ENCODE peak calls at places on chromosomes 5 and 9, in eight cellular contexts. B is colonic mucosa; S is cardiac muscle cell; A is upper lobe of right lung; T is trophoblast cell; N is CD4-positive, CD25-positive, alpha-beta regulatory T cell; E is ovary; R is lower lobe of right lung. K is an unnamed sample. For H3K4me1 and H3K36me3, the result is how much of the 10 kb centered on the place peaks cover.

GRCh38 chr5:140546851-140547507 is 483 bp upstream of the EIF4EBP3 start:
- DNase-seq in S (no peak), R (no peak), A (no peak), T (peak), B (peak), E (no peak), N (no peak), K (peak)

GRCh38 chr5:126369995-126370731 is 53.0 kb upstream of the GRAMD2B start:
- DNase-seq in R (no peak), S (no peak), B (no peak), T (peak), N (no peak), E (no peak), A (no peak), K (peak)

GRCh38 chr5:144308211-144308610 is 137.5 kb downstream of the KCTD16 start:
- DNase-seq in S (no peak), R (no peak), A (no peak), B (no peak), E (no peak), T (no peak), N (no peak), K (peak)

GRCh38 chr5:78983601-78984000 is 1.5 kb downstream of the ARSB start:
- DNase-seq in R (no peak), T (no peak), A (no peak), B (no peak), S (no peak), E (no peak), N (no peak), K (no peak)

GRCh38 chr9:105510024-105510423 is 47.9 kb upstream of the FKTN start:
- DNase-seq in T (no peak), A (no peak), S (peak), E (no peak), R (no peak), N (no peak), B (no peak), K (no peak)

GRCh38 chr5:14920121-14920520 is 48.5 kb upstream of the ANKH start:
- DNase-seq in N (no peak), T (no peak), E (no peak), S (no peak), A (no peak), R (no peak), B (no peak), K (no peak)

GRCh38 chr9:125121156-125121555 is 22.2 kb downstream of the SCAI start:
- DNase-seq in R (no peak), A (no peak), S (no peak), B (no peak), E (no peak), N (no peak), T (no peak), K (no peak)

GRCh38 chr5:151264113-151264512 is 11.1 kb downstream of the GM2A start:
- DNase-seq in S (peak), B (no peak), A (no peak), R (no peak), N (no peak), E (no peak), T (peak), K (no peak)

GRCh38 chr9:123548749-123549545 is 192.9 kb downstream of the CRB2 start:
- DNase-seq in R (no peak), B (no peak), N (no peak), S (peak), E (no peak), A (no peak), T (peak), K (no peak)

GRCh38 chr9:114000063-114000454 is 78.0 kb downstream of the AMBP start:
- DNase-seq in E (peak), R (no peak), A (no peak), B (peak), N (no peak), T (no peak), S (no peak), K (no peak)

GRCh38 chr5:142186821-142187594 is 78.4 kb downstream of the NDFIP1 start:
- DNase-seq in T (no peak), B (peak), N (no peak), E (no peak), S (peak), R (no peak), A (no peak), K (no peak)

GRCh38 chr5:148966348-148966747 is 96.5 kb downstream of the SH3TC2 start:
- DNase-seq in R (peak), B (no peak), E (no peak), N (no peak), T (peak), A (peak), S (no peak), K (no peak)

GRCh38 chr5:179119415-179120170 is 59.4 kb downstream of the ZNF354C start:
- DNase-seq in E (no peak), R (peak), A (peak), B (peak), T (no peak), S (no peak), N (no peak), K (no peak)

GRCh38 chr5:126046275-126046674 is 376.9 kb upstream of the GRAMD2B start:
- DNase-seq in R (no peak), N (no peak), B (no peak), T (no peak), S (no peak), E (no peak), A (no peak), K (no peak)

GRCh38 chr5:127041571-127041970 is 11.2 kb upstream of the MARCHF3 start:
- DNase-seq in R (no peak), N (no peak), A (no peak), B (no peak), E (no peak), T (no peak), S (peak), K (no peak)

GRCh38 chr5:35919191-35919590 is 19.2 kb downstream of the CAPSL start:
- DNase-seq in A (no peak), E (no peak), B (no peak), S (peak), R (no peak), N (no peak), T (peak), K (peak)

GRCh38 chr5:72290356-72291133 is 29.5 kb downstream of the MRPS27 start:
- DNase-seq in S (no peak), E (no peak), R (no peak), N (no peak), T (no peak), B (no peak), A (no peak), K (no peak)

GRCh38 chr5:147578228-147579024 is 68.6 kb upstream of the DPYSL3 start:
- DNase-seq in E (no peak), N (no peak), T (peak), S (peak), R (no peak), A (no peak), B (no peak), K (peak)

GRCh38 chr5:42994285-42995151 is 45.6 kb downstream of the ANXA2R start:
- DNase-seq in A (peak), B (peak), T (peak), R (peak), S (peak), E (peak), N (peak), K (peak)

GRCh38 chr5:136905571-136905970 is 540.2 kb upstream of the TRPC7 start:
- DNase-seq in E (no peak), S (no peak), B (no peak), A (no peak), T (no peak), N (no peak), R (no peak), K (no peak)

GRCh38 chr5:62538017-62538942 is 40.3 kb upstream of the LRRC70 start:
- DNase-seq in A (no peak), T (peak), R (no peak), S (peak), E (no peak), B (no peak), N (no peak), K (no peak)

GRCh38 chr5:17218353-17219005 is 1.0 kb downstream of the BASP1 start:
- DNase-seq in S (peak), E (peak), R (peak), B (peak), A (peak), T (peak), N (no peak), K (peak)

GRCh38 chr5:174589011-174589410 is 135.4 kb upstream of the MSX2 start:
- DNase-seq in A (no peak), B (no peak), E (no peak), N (no peak), T (peak), S (no peak), R (no peak), K (no peak)

GRCh38 chr5:73629456-73629855 is 3.5 kb downstream of the ARHGEF28 start:
- DNase-seq in A (no peak), T (no peak), N (no peak), B (no peak), S (no peak), R (no peak), E (no peak), K (no peak)

GRCh38 chr5:74318985-74319563 is 321.5 kb downstream of the ENC1 start:
- DNase-seq in B (no peak), E (no peak), S (no peak), T (no peak), N (no peak), R (no peak), A (no peak), K (no peak)

GRCh38 chr9:17578577-17578910 is 322 bp upstream of the SH3GL2 start:
- DNase-seq in A (no peak), B (no peak), S (no peak), R (no peak), N (no peak), E (no peak), T (no peak), K (no peak)

GRCh38 chr5:107529618-107530017 is 141.1 kb downstream of the EFNA5 start:
- DNase-seq in E (no peak), R (no peak), N (no peak), B (no peak), A (no peak), T (no peak), S (no peak), K (no peak)
- H3K4me1 ChIP-seq in E (under half), R (under half), N (under half), B (under half), A (under half), T (under half), S (under half), K (under half)

DNA sequence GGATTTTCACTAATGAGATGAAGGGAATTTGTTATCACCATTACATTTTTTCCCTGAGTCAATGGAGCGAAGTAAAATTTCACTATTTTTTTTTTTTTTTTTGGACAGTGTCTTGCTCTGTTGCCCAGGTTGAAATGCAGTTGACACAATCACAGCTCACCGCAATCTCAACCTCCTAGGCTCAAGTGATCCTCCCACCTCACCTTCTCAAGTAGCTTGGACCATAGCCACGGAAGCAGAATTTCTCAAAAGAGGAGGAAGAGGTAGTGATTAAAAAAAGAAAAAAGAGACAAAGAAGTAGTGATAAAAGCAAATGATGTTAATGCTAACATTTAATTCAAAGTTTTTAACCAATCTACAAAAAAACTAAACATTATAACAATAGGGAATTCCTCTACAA is 29.8 kb downstream of the ELP1 start:
- DNase-seq in N (no peak), R (no peak), E (no peak), T (no peak), B (no peak), A (no peak), S (no peak), K (no peak)
- H3K36me3 ChIP-seq in N (half or more), R (half or more), E (under half), T (under half), B (under half), A (half or more), S (half or more), K (under half)

GRCh38 chr9:121198512-121199042 is 3.1 kb downstream of the RAB14 start:
- DNase-seq in S (no peak), T (no peak), N (no peak), R (no peak), B (no peak), E (no peak), A (no peak), K (no peak)

GRCh38 chr9:121197135-121197534 is 4.5 kb downstream of the RAB14 start:
- DNase-seq in A (no peak), B (no peak), R (no peak), N (no peak), S (no peak), T (no peak), E (no peak), K (no peak)

GRCh38 chr9:121194730-121195129 is 6.9 kb downstream of the RAB14 start:
- DNase-seq in N (no peak), T (peak), S (no peak), R (no peak), E (no peak), B (no peak), A (no peak), K (no peak)

GRCh38 chr9:121192959-121193645 is 8.6 kb downstream of the RAB14 start:
- DNase-seq in B (no peak), T (no peak), N (no peak), S (peak), E (no peak), A (no peak), R (no peak), K (no peak)

GRCh38 chr9:121196389-121196788 is 5.3 kb downstream of the RAB14 start:
- DNase-seq in N (no peak), B (no peak), E (no peak), S (no peak), T (no peak), A (no peak), R (no peak), K (no peak)
- H3K4me1 ChIP-seq in N (half or more), B (under half), E (under half), S (half or more), T (under half), A (half or more), R (half or more), K (half or more)

GRCh38 chr5:160054831-160055230 is 45.9 kb downstream of the TTC1 start:
- DNase-seq in E (no peak), A (no peak), S (no peak), R (no peak), N (no peak), B (peak), T (peak), K (no peak)
- H3K36me3 ChIP-seq in E (under half), A (half or more), S (under half), R (half or more), N (half or more), B (under half), T (under half), K (under half)